ENCODE peak calls at places on chromosomes 6 and 20, in six cellular contexts. One of them, this sample, is unnamed.

GRCh38 chr6:169225887-169226286 is 27.8 kb downstream of the THBS2 start:
- DNase-seq in fibroblast of lung: no peak
- DNase-seq in activated gamma-delta T cell treated with anti-CD3 and anti-CD28 coated beads, Interleukin-2, amount 50 U/mL, for 16 hours: no peak
- DNase-seq in CD4-positive, alpha-beta T cell: no peak
- DNase-seq in A172: no peak
- DNase-seq in GM10248: no peak
- DNase-seq in this sample: no peak

GRCh38 chr6:138590796-138591709 is 91.8 kb upstream of the NHSL1 start:
- DNase-seq in CD4-positive, alpha-beta T cell: no peak
- DNase-seq in GM10248: peak; percentile 64
- DNase-seq in activated gamma-delta T cell treated with anti-CD3 and anti-CD28 coated beads, Interleukin-2, amount 50 U/mL, for 16 hours: peak; percentile 7
- DNase-seq in A172: peak; percentile 62
- DNase-seq in fibroblast of lung: peak; percentile 64
- DNase-seq in this sample: peak; percentile 65

GRCh38 chr6:142300758-142301251 is 1.0 kb upstream of the ADGRG6 start:
- DNase-seq in fibroblast of lung: peak; percentile 82
- DNase-seq in A172: peak; percentile 75
- DNase-seq in CD4-positive, alpha-beta T cell: no peak
- DNase-seq in GM10248: no peak
- DNase-seq in activated gamma-delta T cell treated with anti-CD3 and anti-CD28 coated beads, Interleukin-2, amount 50 U/mL, for 16 hours: no peak
- DNase-seq in this sample: peak; percentile 6

GRCh38 chr20:46903256-46903655 is 8.6 kb downstream of the EYA2 start:
- DNase-seq in CD4-positive, alpha-beta T cell: no peak
- DNase-seq in GM10248: no peak
- DNase-seq in fibroblast of lung: no peak
- DNase-seq in A172: no peak
- DNase-seq in activated gamma-delta T cell treated with anti-CD3 and anti-CD28 coated beads, Interleukin-2, amount 50 U/mL, for 16 hours: no peak
- DNase-seq in this sample: no peak

GRCh38 chr6:168949876-168950499 is 303.7 kb downstream of the THBS2 start:
- DNase-seq in fibroblast of lung: peak; percentile 24
- DNase-seq in activated gamma-delta T cell treated with anti-CD3 and anti-CD28 coated beads, Interleukin-2, amount 50 U/mL, for 16 hours: no peak
- DNase-seq in GM10248: no peak
- DNase-seq in CD4-positive, alpha-beta T cell: no peak
- DNase-seq in A172: no peak
- DNase-seq in this sample: no peak

GRCh38 chr6:42390228-42390934 is 61.3 kb downstream of the TRERF1 start:
- DNase-seq in GM10248: peak; percentile 55
- DNase-seq in activated gamma-delta T cell treated with anti-CD3 and anti-CD28 coated beads, Interleukin-2, amount 50 U/mL, for 16 hours: peak; percentile 49
- DNase-seq in CD4-positive, alpha-beta T cell: peak; percentile 26
- DNase-seq in A172: no peak
- DNase-seq in fibroblast of lung: no peak
- DNase-seq in this sample: no peak

GRCh38 chr20:21213691-21214090 is 87.8 kb downstream of the KIZ start:
- DNase-seq in fibroblast of lung: no peak
- DNase-seq in activated gamma-delta T cell treated with anti-CD3 and anti-CD28 coated beads, Interleukin-2, amount 50 U/mL, for 16 hours: no peak
- DNase-seq in GM10248: no peak
- DNase-seq in A172: no peak
- DNase-seq in CD4-positive, alpha-beta T cell: no peak
- DNase-seq in this sample: no peak

GRCh38 chr20:45917790-45918141 is 5.8 kb upstream of the PLTP start:
- DNase-seq in activated gamma-delta T cell treated with anti-CD3 and anti-CD28 coated beads, Interleukin-2, amount 50 U/mL, for 16 hours: no peak
- DNase-seq in GM10248: no peak
- DNase-seq in fibroblast of lung: peak; percentile 49
- DNase-seq in CD4-positive, alpha-beta T cell: no peak
- DNase-seq in A172: no peak
- DNase-seq in this sample: peak; percentile 30

GRCh38 chr6:47713200-47713599 is 14.8 kb downstream of the ADGRF4 start:
- DNase-seq in CD4-positive, alpha-beta T cell: no peak
- DNase-seq in A172: no peak
- DNase-seq in activated gamma-delta T cell treated with anti-CD3 and anti-CD28 coated beads, Interleukin-2, amount 50 U/mL, for 16 hours: no peak
- DNase-seq in GM10248: no peak
- DNase-seq in fibroblast of lung: no peak
- DNase-seq in this sample: no peak

GRCh38 chr20:17611540-17612286 is 41.8 kb downstream of the DSTN start:
- DNase-seq in GM10248: peak; percentile 25
- DNase-seq in fibroblast of lung: peak; percentile 21
- DNase-seq in CD4-positive, alpha-beta T cell: no peak
- DNase-seq in A172: no peak
- DNase-seq in activated gamma-delta T cell treated with anti-CD3 and anti-CD28 coated beads, Interleukin-2, amount 50 U/mL, for 16 hours: no peak
- DNase-seq in this sample: peak; percentile 26

GRCh38 chr20:38844963-38845362 is 39.5 kb downstream of the PPP1R16B start:
- DNase-seq in CD4-positive, alpha-beta T cell: no peak
- DNase-seq in fibroblast of lung: no peak
- DNase-seq in activated gamma-delta T cell treated with anti-CD3 and anti-CD28 coated beads, Interleukin-2, amount 50 U/mL, for 16 hours: no peak
- DNase-seq in GM10248: no peak
- DNase-seq in A172: no peak
- DNase-seq in this sample: no peak

GRCh38 chr6:16540804-16541752 is 220.2 kb downstream of the ATXN1 start:
- DNase-seq in fibroblast of lung: peak; percentile 21
- DNase-seq in A172: no peak
- DNase-seq in CD4-positive, alpha-beta T cell: no peak
- DNase-seq in GM10248: peak; percentile 45
- DNase-seq in activated gamma-delta T cell treated with anti-CD3 and anti-CD28 coated beads, Interleukin-2, amount 50 U/mL, for 16 hours: no peak
- DNase-seq in this sample: peak; percentile 72

GRCh38 chr20:53517146-53517545 is 76.5 kb downstream of the ZNF217 start:
- DNase-seq in GM10248: no peak
- DNase-seq in activated gamma-delta T cell treated with anti-CD3 and anti-CD28 coated beads, Interleukin-2, amount 50 U/mL, for 16 hours: no peak
- DNase-seq in CD4-positive, alpha-beta T cell: no peak
- DNase-seq in A172: peak; percentile 66
- DNase-seq in fibroblast of lung: no peak
- DNase-seq in this sample: no peak

This sample was measured in fibroblast of gingiva.